ENCODE peak calls at places on chromosomes 11 and 22, in five cellular contexts. One of them, this sample, is unnamed.

GRCh38 chr22:48927591-48927990 is 900.1 kb downstream of the BRD1 start:
- DNase-seq in adrenal gland: no peak
- DNase-seq in IMR-90: no peak
- DNase-seq in BE2C: no peak
- DNase-seq in left lung: no peak
- DNase-seq in this sample: no peak

GRCh38 chr11:69127091-69127850 is 28.5 kb upstream of the SMIM38 start:
- DNase-seq in left lung: no peak
- DNase-seq in BE2C: no peak
- DNase-seq in IMR-90: no peak
- DNase-seq in adrenal gland: no peak
- DNase-seq in this sample: no peak

GRCh38 chr11:7511405-7511804 is 2.4 kb upstream of the PPFIBP2 start:
- DNase-seq in IMR-90: no peak
- DNase-seq in BE2C: no peak
- DNase-seq in adrenal gland: peak; percentile 45
- DNase-seq in left lung: no peak
- DNase-seq in this sample: no peak

GRCh38 chr22:45240137-45240809 is 421 bp downstream of the KIAA0930 start:
- DNase-seq in IMR-90: no peak
- DNase-seq in left lung: peak; percentile 89
- DNase-seq in adrenal gland: no peak
- DNase-seq in BE2C: peak; percentile 53
- DNase-seq in this sample: peak; percentile 60

GRCh38 chr22:31271485-31271884 is 20.8 kb downstream of the PIK3IP1 start:
- DNase-seq in BE2C: no peak
- DNase-seq in adrenal gland: no peak
- DNase-seq in left lung: no peak
- DNase-seq in IMR-90: no peak
- DNase-seq in this sample: no peak

GRCh38 chr11:70070736-70071135 is 7.4 kb upstream of the ANO1 start:
- DNase-seq in left lung: peak; percentile 53
- DNase-seq in adrenal gland: no peak
- DNase-seq in IMR-90: no peak
- DNase-seq in BE2C: no peak
- DNase-seq in this sample: no peak

GRCh38 chr11:18495268-18495667 is 31.5 kb downstream of the TSG101 start:
- DNase-seq in BE2C: no peak
- DNase-seq in IMR-90: no peak
- DNase-seq in adrenal gland: no peak
- DNase-seq in left lung: no peak
- DNase-seq in this sample: no peak

GRCh38 chr11:44305643-44306468 is 4.1 kb downstream of the ALX4 start:
- DNase-seq in BE2C: no peak
- DNase-seq in adrenal gland: no peak
- DNase-seq in left lung: peak; percentile 84
- DNase-seq in IMR-90: no peak
- DNase-seq in this sample: no peak

GRCh38 chr11:134024420-134025085 is 44.3 kb upstream of the JAM3 start:
- DNase-seq in BE2C: no peak
- DNase-seq in adrenal gland: no peak
- DNase-seq in IMR-90: peak; percentile 36
- DNase-seq in left lung: no peak
- DNase-seq in this sample: peak; percentile 88

GRCh38 chr11:71385091-71385490 is 63.1 kb downstream of the DHCR7 start:
- DNase-seq in IMR-90: no peak
- DNase-seq in adrenal gland: no peak
- DNase-seq in BE2C: no peak
- DNase-seq in left lung: no peak
- DNase-seq in this sample: no peak

GRCh38 chr11:46117842-46118241 is 3.4 kb downstream of the PHF21A start:
- DNase-seq in BE2C: no peak
- DNase-seq in IMR-90: no peak
- DNase-seq in left lung: no peak
- DNase-seq in adrenal gland: no peak
- DNase-seq in this sample: no peak

GRCh38 chr22:46026907-46027218 is 49.9 kb upstream of the WNT7B start:
- DNase-seq in BE2C: no peak
- DNase-seq in left lung: no peak
- DNase-seq in IMR-90: no peak
- DNase-seq in adrenal gland: no peak
- DNase-seq in this sample: no peak

GRCh38 chr22:20591660-20592310 is 84.4 kb downstream of the MED15 start:
- DNase-seq in BE2C: no peak
- DNase-seq in IMR-90: peak; percentile 13
- DNase-seq in left lung: peak; percentile 76
- DNase-seq in adrenal gland: no peak
- DNase-seq in this sample: peak; percentile 57

GRCh38 chr11:48879256-48879655 is 104.4 kb downstream of the TRIM51G start:
- DNase-seq in adrenal gland: no peak
- DNase-seq in left lung: no peak
- DNase-seq in BE2C: no peak
- DNase-seq in IMR-90: no peak
- DNase-seq in this sample: no peak

GRCh38 chr11:17778352-17778751 is 43.8 kb downstream of the KCNC1 start:
- DNase-seq in IMR-90: no peak
- DNase-seq in BE2C: no peak
- DNase-seq in adrenal gland: no peak
- DNase-seq in left lung: no peak
- DNase-seq in this sample: no peak

GRCh38 chr11:47415091-47415854 is 6.9 kb downstream of the SLC39A13 start:
- DNase-seq in left lung: no peak
- DNase-seq in adrenal gland: no peak
- DNase-seq in IMR-90: no peak
- DNase-seq in BE2C: no peak
- DNase-seq in this sample: no peak
- H3K4me1 ChIP-seq in left lung: peaks cover 14% of the 10 kb centered on the region
- H3K4me1 ChIP-seq in adrenal gland: no peaks in the 10 kb centered on the region
- H3K4me1 ChIP-seq in IMR-90: peaks cover 45% of the 10 kb centered on the region
- H3K4me1 ChIP-seq in BE2C: no peaks in the 10 kb centered on the region
- H3K4me1 ChIP-seq in this sample: peaks cover 9% of the 10 kb centered on the region

GRCh38 chr11:66718320-66718971 is 10.6 kb downstream of the SPTBN2 start:
- DNase-seq in left lung: no peak
- DNase-seq in IMR-90: no peak
- DNase-seq in BE2C: no peak
- DNase-seq in adrenal gland: no peak
- DNase-seq in this sample: no peak
- H3K4me3 ChIP-seq in left lung: no peak overlapping the region
- H3K4me3 ChIP-seq in IMR-90: no peak overlapping the region
- H3K4me3 ChIP-seq in BE2C: no peak overlapping the region
- H3K4me3 ChIP-seq in adrenal gland: no peak overlapping the region
- H3K4me3 ChIP-seq in this sample: no peak overlapping the region

GRCh38 chr11:4991066-4991465 is 3.6 kb upstream of the OR51L1 start:
- DNase-seq in left lung: no peak
- DNase-seq in adrenal gland: no peak
- DNase-seq in IMR-90: peak; percentile 12
- DNase-seq in BE2C: no peak
- DNase-seq in this sample: no peak
- TF ChIP-seq CTCF in left lung: no peak
- TF ChIP-seq CTCF in adrenal gland: no peak
- TF ChIP-seq CTCF in IMR-90: peak; percentile 34
- TF ChIP-seq CTCF in BE2C: no peak
- TF ChIP-seq CTCF in this sample: peak; percentile 45

GRCh38 chr11:101446238-101446637 is 137.6 kb downstream of the TRPC6 start:
- DNase-seq in left lung: no peak
- DNase-seq in adrenal gland: no peak
- DNase-seq in BE2C: no peak
- DNase-seq in IMR-90: peak; percentile 56
- DNase-seq in this sample: no peak
- H3K4me1 ChIP-seq in left lung: peaks cover 9% of the 10 kb centered on the region
- H3K4me1 ChIP-seq in adrenal gland: peaks cover 16% of the 10 kb centered on the region
- H3K4me1 ChIP-seq in BE2C: no peaks in the 10 kb centered on the region
- H3K4me1 ChIP-seq in IMR-90: peaks cover 18% of the 10 kb centered on the region
- H3K4me1 ChIP-seq in this sample: peaks cover 16% of the 10 kb centered on the region

GRCh38 chr22:29072979-29073617 is at the start of gene KREMEN1:
- DNase-seq in left lung: no peak
- DNase-seq in adrenal gland: no peak
- DNase-seq in IMR-90: no peak
- DNase-seq in BE2C: no peak
- DNase-seq in this sample: no peak
- H3K4me3 ChIP-seq in left lung: peak within 1 kb of the TSS; percentile 68
- H3K4me3 ChIP-seq in adrenal gland: peak within 1 kb of the TSS; percentile 76
- H3K4me3 ChIP-seq in IMR-90: peak within 1 kb of the TSS; percentile 68
- H3K4me3 ChIP-seq in BE2C: peak within 1 kb of the TSS; percentile 54
- H3K4me3 ChIP-seq in this sample: peak within 1 kb of the TSS; percentile 63

DNA sequence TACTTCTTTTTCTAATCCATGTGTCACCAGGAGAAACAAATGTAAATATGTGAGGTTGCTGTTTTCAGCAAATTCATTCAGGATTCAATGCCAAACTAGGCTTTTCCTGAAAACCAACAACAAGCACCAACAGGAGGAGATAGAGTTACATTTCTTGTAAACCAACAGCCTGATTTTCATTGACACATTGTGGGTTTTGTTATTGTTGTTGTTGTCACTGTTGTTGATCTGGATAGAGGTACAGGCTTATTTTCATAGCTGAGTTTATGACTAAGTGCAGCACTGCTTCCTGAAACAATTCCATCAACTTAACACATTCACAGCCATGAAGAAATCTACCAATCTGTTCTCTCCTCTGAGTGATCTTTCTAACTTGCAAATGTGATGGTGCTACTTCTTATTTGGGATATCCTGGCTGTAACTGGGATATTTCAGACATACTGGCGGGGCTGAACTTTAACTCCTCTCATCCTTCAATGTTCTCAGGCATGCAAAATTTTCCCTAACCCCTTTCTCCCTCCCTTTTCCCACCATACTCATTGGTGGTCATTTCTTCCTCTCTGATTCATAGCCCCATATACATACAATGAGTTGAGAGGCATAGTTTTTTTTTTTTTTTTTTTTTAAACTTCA is 65.5 kb downstream of the ME3 start:
- DNase-seq in IMR-90: peak; percentile 60
- DNase-seq in adrenal gland: no peak
- DNase-seq in BE2C: no peak
- DNase-seq in left lung: no peak
- DNase-seq in this sample: no peak
- TF ChIP-seq CTCF in IMR-90: no peak
- TF ChIP-seq CTCF in adrenal gland: no peak
- TF ChIP-seq CTCF in BE2C: no peak
- TF ChIP-seq CTCF in left lung: no peak
- TF ChIP-seq CTCF in this sample: no peak

GRCh38 chr11:114152162-114152561 is 92.7 kb downstream of the ZBTB16 start:
- DNase-seq in adrenal gland: no peak
- DNase-seq in IMR-90: no peak
- DNase-seq in left lung: no peak
- DNase-seq in BE2C: no peak
- DNase-seq in this sample: no peak
- H3K4me1 ChIP-seq in adrenal gland: peaks cover 26% of the 10 kb centered on the region
- H3K4me1 ChIP-seq in IMR-90: no peaks in the 10 kb centered on the region
- H3K4me1 ChIP-seq in left lung: peaks cover 30% of the 10 kb centered on the region
- H3K4me1 ChIP-seq in BE2C: no peaks in the 10 kb centered on the region
- H3K4me1 ChIP-seq in this sample: peaks cover 35% of the 10 kb centered on the region

GRCh38 chr11:8807544-8808225 is 103.3 kb upstream of the AKIP1 start:
- DNase-seq in IMR-90: peak; percentile 93
- DNase-seq in BE2C: no peak
- DNase-seq in left lung: no peak
- DNase-seq in adrenal gland: no peak
- DNase-seq in this sample: no peak
- H3K4me3 ChIP-seq in IMR-90: no peak overlapping the region
- H3K4me3 ChIP-seq in BE2C: no peak overlapping the region
- H3K4me3 ChIP-seq in left lung: peak overlapping the region; percentile 42
- H3K4me3 ChIP-seq in adrenal gland: peak overlapping the region; percentile 66
- H3K4me3 ChIP-seq in this sample: peak overlapping the region; percentile 57

GRCh38 chr11:66495401-66495844 is 15.0 kb upstream of the BBS1 start:
- DNase-seq in IMR-90: no peak
- DNase-seq in BE2C: no peak
- DNase-seq in adrenal gland: no peak
- DNase-seq in left lung: no peak
- DNase-seq in this sample: no peak
- TF ChIP-seq CTCF in IMR-90: no peak
- TF ChIP-seq CTCF in BE2C: no peak
- TF ChIP-seq CTCF in adrenal gland: no peak
- TF ChIP-seq CTCF in left lung: no peak
- TF ChIP-seq CTCF in this sample: no peak